ENCODE peak calls at places on chromosomes 12 and 14, in five cellular contexts. O is H54, Z is cardiac muscle cell, S is neural progenitor cell, U is NCI-H345. E is an unnamed sample.

GRCh38 chr14:58297762-58298476 is 436 bp upstream of the ARID4A start:
- DNase-seq in U (peak), S (peak), O (peak), Z (peak), E (peak)

GRCh38 chr14:80233489-80233888 is 22.2 kb upstream of the DIO2 start:
- DNase-seq in O (no peak), S (no peak), Z (peak), U (no peak), E (no peak)

GRCh38 chr12:21476949-21477348 is 24.5 kb downstream of the RECQL start:
- DNase-seq in Z (no peak), O (no peak), U (no peak), S (no peak), E (peak)

GRCh38 chr12:94033112-94033511 is 115.3 kb upstream of the PLXNC1 start:
- DNase-seq in U (no peak), S (no peak), O (no peak), Z (no peak), E (no peak)

GRCh38 chr14:91418387-91419043 is 895 bp upstream of the CCDC88C start:
- DNase-seq in S (peak), O (peak), Z (peak), U (peak), E (peak)

GRCh38 chr14:62031504-62031903 is 269.3 kb downstream of the SNAPC1 start:
- DNase-seq in Z (no peak), U (no peak), O (no peak), S (no peak), E (no peak)

GRCh38 chr12:66746489-66747201 is 67.8 kb upstream of the GRIP1 start:
- DNase-seq in Z (no peak), U (no peak), O (no peak), S (no peak), E (no peak)

GRCh38 chr14:73759183-73759713 is 45.1 kb upstream of the PNMA1 start:
- DNase-seq in Z (peak), U (peak), S (peak), O (no peak), E (no peak)

GRCh38 chr14:105888784-105889665 is 362.6 kb downstream of the TMEM121 start:
- DNase-seq in O (no peak), Z (no peak), U (no peak), S (no peak), E (no peak)

GRCh38 chr12:104863549-104863948 is 94.5 kb downstream of the SLC41A2 start:
- DNase-seq in S (no peak), Z (no peak), U (no peak), O (no peak), E (no peak)

GRCh38 chr14:22471545-22472121 is 117.4 kb downstream of the DAD1 start:
- DNase-seq in S (peak), U (no peak), O (no peak), Z (peak), E (peak)